ENCODE peak calls at places on chromosomes 7 and 10, in ten cellular contexts. Z is lower lobe of right lung, T is endodermal cell, U is BJ, E is fibroblast of the aortic adventitia, H is spleen, Y is colonic mucosa, P is B cell, X is lower leg skin, M is PC-9. D is an unnamed sample.

GRCh38 chr7:143372070-143372469 is 9.1 kb upstream of the ZYX start:
- DNase-seq in Z (peak; percentile 73), T (peak; percentile 36), U (no peak), E (no peak), H (peak; percentile 80), Y (peak; percentile 95), P (no peak), X (peak; percentile 63), M (peak; percentile 56), D (no peak)

GRCh38 chr7:30931161-30931926 is 19.7 kb downstream of the AQP1 start:
- DNase-seq in Z (peak; percentile 36), T (peak; percentile 54), U (no peak), E (peak; percentile 53), H (peak; percentile 68), Y (peak; percentile 15), P (no peak), X (no peak), M (no peak), D (peak; percentile 8)

GRCh38 chr7:83984076-83984475 is 210.5 kb downstream of the SEMA3A start:
- DNase-seq in Z (no peak), T (no peak), U (no peak), E (peak; percentile 53), H (no peak), Y (no peak), P (no peak), X (no peak), M (no peak), D (no peak)

GRCh38 chr10:35041502-35041879 is 48.6 kb downstream of the CUL2 start:
- DNase-seq in Z (peak; percentile 59), T (no peak), U (no peak), E (no peak), H (no peak), Y (no peak), P (no peak), X (no peak), M (no peak), D (no peak)

GRCh38 chr10:127338391-127339108 is 142.2 kb upstream of the INSYN2A start:
- DNase-seq in Z (no peak), T (no peak), U (peak; percentile 10), E (peak; percentile 61), H (no peak), Y (no peak), P (no peak), X (no peak), M (no peak), D (no peak)

GRCh38 chr10:51683031-51683830 is 16.2 kb downstream of the CSTF2T start:
- DNase-seq in Z (no peak), T (no peak), U (peak; percentile 27), E (peak; percentile 71), H (no peak), Y (no peak), P (no peak), X (peak; percentile 28), M (no peak), D (no peak)

GRCh38 chr7:47778153-47778661 is 170.1 kb downstream of the PKD1L1 start:
- DNase-seq in Z (no peak), T (no peak), U (no peak), E (no peak), H (no peak), Y (no peak), P (no peak), X (no peak), M (no peak), D (no peak)

GRCh38 chr7:112255388-112255720 is 48.9 kb downstream of the ZNF277 start:
- DNase-seq in Z (no peak), T (no peak), U (no peak), E (no peak), H (no peak), Y (no peak), P (no peak), X (no peak), M (no peak), D (no peak)

GRCh38 chr10:26556756-26557640 is 118.9 kb downstream of the APBB1IP start:
- DNase-seq in Z (no peak), T (peak; percentile 71), U (no peak), E (peak; percentile 81), H (no peak), Y (no peak), P (peak; percentile 55), X (no peak), M (peak; percentile 4), D (peak; percentile 37)

DNA sequence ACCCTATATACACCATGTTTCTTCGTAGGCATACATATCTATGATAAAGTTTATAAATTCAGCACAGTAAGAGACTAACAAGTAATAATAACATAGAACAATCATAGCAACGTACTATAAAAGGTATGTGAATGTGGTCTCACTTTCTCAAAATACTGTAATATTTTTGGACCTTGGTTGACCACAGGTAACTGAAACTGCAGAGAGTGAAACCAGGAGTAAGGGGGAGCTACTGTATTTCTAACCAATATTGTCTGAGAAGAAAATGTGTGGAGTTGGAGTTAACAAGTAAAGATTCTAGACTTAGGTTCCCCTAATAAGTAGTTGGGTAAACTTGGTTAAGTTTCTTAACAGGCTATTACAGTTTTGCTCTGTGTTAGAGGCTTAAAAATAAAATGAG is 72.1 kb downstream of the GNAI1 start:
- DNase-seq in Z (no peak), T (no peak), U (no peak), E (no peak), H (no peak), Y (no peak), P (no peak), X (no peak), M (no peak), D (no peak)
- TF ChIP-seq CTCF in Z (no peak), T (no peak), U (no peak), E (no peak), H (no peak), Y (no peak), P (no peak), X (no peak), M (no peak), D (no peak)

DNA sequence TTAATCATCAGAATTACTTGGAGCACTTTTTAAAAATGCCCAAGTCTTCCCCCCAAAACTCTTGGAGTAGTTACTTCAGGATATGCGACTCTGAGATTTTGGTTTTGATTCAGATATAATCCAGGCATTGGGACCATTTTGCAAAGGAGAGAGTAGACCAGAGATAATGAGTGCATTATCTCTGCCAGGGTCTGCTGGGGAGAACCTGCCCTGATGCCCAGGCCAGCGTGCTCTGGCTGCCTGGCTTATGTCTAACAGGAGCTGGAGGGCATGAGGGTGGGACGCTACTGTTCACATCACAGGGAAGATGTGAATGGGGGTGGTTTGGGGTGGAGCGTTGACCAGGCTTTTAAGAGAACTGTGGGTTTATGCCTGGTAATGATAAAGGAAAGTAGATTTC is 336.2 kb downstream of the DPP6 start:
- DNase-seq in Z (no peak), T (no peak), U (no peak), E (no peak), H (no peak), Y (no peak), P (no peak), X (no peak), M (no peak), D (no peak)
- TF ChIP-seq CTCF in Z (no peak), T (no peak), U (no peak), E (no peak), H (no peak), Y (no peak), P (no peak), X (no peak), M (no peak), D (no peak)

GRCh38 chr7:34747176-34747781 is 89.3 kb downstream of the NPSR1 start:
- DNase-seq in Z (no peak), T (no peak), U (no peak), E (no peak), H (no peak), Y (no peak), P (no peak), X (no peak), M (no peak), D (no peak)

GRCh38 chr7:34747842-34748241 is 89.8 kb downstream of the NPSR1 start:
- DNase-seq in Z (no peak), T (no peak), U (no peak), E (no peak), H (no peak), Y (peak; percentile 24), P (no peak), X (no peak), M (no peak), D (no peak)

GRCh38 chr7:34750209-34750608 is 92.2 kb downstream of the NPSR1 start:
- DNase-seq in Z (no peak), T (no peak), U (no peak), E (no peak), H (no peak), Y (no peak), P (no peak), X (no peak), M (no peak), D (no peak)

GRCh38 chr7:34750636-34751035 is 92.6 kb downstream of the NPSR1 start:
- DNase-seq in Z (no peak), T (no peak), U (no peak), E (no peak), H (no peak), Y (no peak), P (no peak), X (no peak), M (no peak), D (no peak)

GRCh38 chr7:34748244-34749039 is 90.4 kb downstream of the NPSR1 start:
- DNase-seq in Z (peak; percentile 88), T (peak; percentile 74), U (peak; percentile 75), E (peak; percentile 10), H (peak; percentile 86), Y (peak; percentile 82), P (no peak), X (peak; percentile 20), M (peak; percentile 95), D (no peak)
- TF ChIP-seq CTCF in Z (no peak), T (no peak), U (no peak), E (no peak), H (no peak), Y (no peak), P (no peak), X (no peak), M (peak; percentile 44), D (no peak)

DNA sequence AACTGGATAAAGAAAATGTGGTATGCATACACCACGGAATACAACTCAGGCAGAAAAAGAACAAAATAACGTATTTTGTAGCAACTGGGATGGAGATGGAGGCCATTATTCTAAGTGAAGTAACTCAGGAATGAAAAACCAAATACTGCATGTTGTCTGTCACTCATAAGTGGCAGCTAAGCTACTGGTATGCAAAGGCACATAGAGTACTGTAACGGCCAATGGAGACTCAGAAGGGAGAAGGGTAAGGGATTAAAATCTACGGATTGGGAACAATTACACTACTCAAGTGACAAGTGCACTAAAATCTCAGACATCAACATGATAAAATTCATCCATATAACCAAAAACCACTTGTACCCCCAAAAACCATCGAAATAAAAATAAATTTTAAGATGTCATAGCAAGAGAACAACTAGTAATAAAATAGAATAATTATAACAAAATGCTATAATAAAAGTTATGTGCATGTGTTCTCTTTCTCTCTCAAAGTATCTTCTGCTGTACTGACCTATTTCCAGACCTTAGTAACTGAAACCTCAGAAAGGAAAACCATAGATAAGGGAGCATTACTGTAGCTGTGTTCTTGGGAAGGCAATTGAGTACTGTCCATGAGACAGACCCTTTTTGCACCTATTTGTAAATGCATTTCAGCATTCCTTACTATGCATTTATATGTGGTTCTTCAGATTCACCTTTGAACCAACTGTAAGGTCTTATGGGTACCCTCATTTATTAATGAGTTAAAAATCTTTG is 6.7 kb upstream of the NEBL start:
- DNase-seq in Z (no peak), T (no peak), U (no peak), E (no peak), H (no peak), Y (no peak), P (no peak), X (no peak), M (no peak), D (no peak)
- TF ChIP-seq CTCF in Z (no peak), T (no peak), U (no peak), E (no peak), H (no peak), Y (no peak), P (no peak), X (no peak), M (no peak), D (no peak)

GRCh38 chr10:79932307-79932706 is 16.6 kb downstream of the SFTPD start:
- DNase-seq in Z (no peak), T (no peak), U (no peak), E (no peak), H (no peak), Y (no peak), P (no peak), X (no peak), M (no peak), D (no peak)
- TF ChIP-seq CTCF in Z (no peak), T (no peak), U (no peak), E (no peak), H (no peak), Y (no peak), P (no peak), X (no peak), M (no peak), D (no peak)